ENCODE peak calls at places on chromosomes 11 and 22, in six cellular contexts. One of them, this sample, is unnamed.
A peak's percentile ranks its signal among the peaks of the same experiment; 100 is the strongest.

GRCh38 chr22:23035557-23036277 is 34.6 kb upstream of the GNAZ start:
- DNase-seq in fibroblast of lung: no peak
- DNase-seq in neuronal stem cell: no peak
- DNase-seq in stimulated activated naive CD4-positive, alpha-beta T cell: no peak
- DNase-seq in germinal center: peak; percentile 82
- DNase-seq in EL: no peak
- DNase-seq in this sample: no peak

GRCh38 chr11:120648706-120649250 is 137.2 kb downstream of the GRIK4 start:
- DNase-seq in neuronal stem cell: no peak
- DNase-seq in fibroblast of lung: no peak
- DNase-seq in germinal center: no peak
- DNase-seq in stimulated activated naive CD4-positive, alpha-beta T cell: no peak
- DNase-seq in EL: no peak
- DNase-seq in this sample: no peak

GRCh38 chr11:15236514-15236913 is 121.8 kb downstream of the INSC start:
- DNase-seq in stimulated activated naive CD4-positive, alpha-beta T cell: no peak
- DNase-seq in fibroblast of lung: no peak
- DNase-seq in germinal center: no peak
- DNase-seq in neuronal stem cell: no peak
- DNase-seq in EL: no peak
- DNase-seq in this sample: no peak

GRCh38 chr22:22168190-22168940 is 76.2 kb upstream of the VPREB1 start:
- DNase-seq in EL: peak; percentile 52
- DNase-seq in germinal center: peak; percentile 40
- DNase-seq in stimulated activated naive CD4-positive, alpha-beta T cell: no peak
- DNase-seq in fibroblast of lung: peak; percentile 37
- DNase-seq in neuronal stem cell: no peak
- DNase-seq in this sample: no peak

GRCh38 chr11:114984611-114985163 is 306.4 kb downstream of the NXPE2 start:
- DNase-seq in stimulated activated naive CD4-positive, alpha-beta T cell: no peak
- DNase-seq in EL: no peak
- DNase-seq in germinal center: no peak
- DNase-seq in neuronal stem cell: no peak
- DNase-seq in fibroblast of lung: no peak
- DNase-seq in this sample: no peak

GRCh38 chr11:68012044-68012842 is 2.1 kb downstream of the ALDH3B1 start:
- DNase-seq in neuronal stem cell: no peak
- DNase-seq in germinal center: no peak
- DNase-seq in stimulated activated naive CD4-positive, alpha-beta T cell: no peak
- DNase-seq in fibroblast of lung: no peak
- DNase-seq in EL: no peak
- DNase-seq in this sample: no peak

GRCh38 chr11:13772223-13773046 is 104.0 kb downstream of the FAR1 start:
- DNase-seq in neuronal stem cell: peak; percentile 71
- DNase-seq in fibroblast of lung: peak; percentile 57
- DNase-seq in germinal center: peak; percentile 30
- DNase-seq in stimulated activated naive CD4-positive, alpha-beta T cell: peak; percentile 12
- DNase-seq in EL: peak; percentile 63
- DNase-seq in this sample: peak; percentile 2

GRCh38 chr22:49935561-49935960 is 17.1 kb downstream of the CRELD2 start:
- DNase-seq in EL: no peak
- DNase-seq in germinal center: no peak
- DNase-seq in stimulated activated naive CD4-positive, alpha-beta T cell: peak; percentile 59
- DNase-seq in fibroblast of lung: no peak
- DNase-seq in neuronal stem cell: no peak
- DNase-seq in this sample: no peak

GRCh38 chr11:134454146-134454690 is 42.2 kb upstream of the B3GAT1 start:
- DNase-seq in germinal center: no peak
- DNase-seq in EL: no peak
- DNase-seq in fibroblast of lung: no peak
- DNase-seq in neuronal stem cell: no peak
- DNase-seq in stimulated activated naive CD4-positive, alpha-beta T cell: no peak
- DNase-seq in this sample: no peak

GRCh38 chr11:7418916-7419315 is 66.4 kb upstream of the OLFML1 start:
- DNase-seq in germinal center: no peak
- DNase-seq in fibroblast of lung: no peak
- DNase-seq in neuronal stem cell: no peak
- DNase-seq in stimulated activated naive CD4-positive, alpha-beta T cell: no peak
- DNase-seq in EL: no peak
- DNase-seq in this sample: no peak

GRCh38 chr22:28873183-28873964 is 10.0 kb upstream of the ZNRF3 start:
- DNase-seq in germinal center: no peak
- DNase-seq in neuronal stem cell: no peak
- DNase-seq in fibroblast of lung: no peak
- DNase-seq in stimulated activated naive CD4-positive, alpha-beta T cell: no peak
- DNase-seq in EL: no peak
- DNase-seq in this sample: no peak

GRCh38 chr11:116033931-116034553 is 529.8 kb upstream of the CADM1 start:
- DNase-seq in neuronal stem cell: no peak
- DNase-seq in germinal center: no peak
- DNase-seq in stimulated activated naive CD4-positive, alpha-beta T cell: no peak
- DNase-seq in fibroblast of lung: no peak
- DNase-seq in EL: no peak
- DNase-seq in this sample: no peak

GRCh38 chr11:111612211-111612610 is 10.0 kb downstream of the SIK2 start:
- DNase-seq in stimulated activated naive CD4-positive, alpha-beta T cell: no peak
- DNase-seq in EL: no peak
- DNase-seq in fibroblast of lung: peak; percentile 64
- DNase-seq in neuronal stem cell: no peak
- DNase-seq in germinal center: no peak
- DNase-seq in this sample: no peak

GRCh38 chr22:49156662-49157285 is 670.9 kb downstream of the BRD1 start:
- DNase-seq in neuronal stem cell: no peak
- DNase-seq in stimulated activated naive CD4-positive, alpha-beta T cell: no peak
- DNase-seq in germinal center: no peak
- DNase-seq in fibroblast of lung: no peak
- DNase-seq in EL: no peak
- DNase-seq in this sample: no peak

This sample was measured in T follicular helper cell.